ENCODE peak calls at places on chromosomes 1 and 21, in nine cellular contexts. One of them, this sample, is unnamed. For H3K27me3 and H3K36me3, the result is how much of the 10 kb centered on the place peaks cover.

GRCh38 chr1:10730985-10731384 is 65.5 kb downstream of the CASZ1 start:
- DNase-seq in naive thymus-derived CD4-positive, alpha-beta T cell: no peak
- DNase-seq in HepG2: peak
- DNase-seq in neural progenitor cell: no peak
- DNase-seq in CD4-positive, alpha-beta memory T cell: no peak
- DNase-seq in bronchial epithelial cell: peak
- DNase-seq in hepatocyte: peak
- DNase-seq in MM.1S: no peak
- DNase-seq in lower lobe of right lung: no peak
- DNase-seq in this sample: no peak

GRCh38 chr1:175127565-175127964 is 59.9 kb downstream of the TNN start:
- DNase-seq in naive thymus-derived CD4-positive, alpha-beta T cell: no peak
- DNase-seq in HepG2: no peak
- DNase-seq in neural progenitor cell: no peak
- DNase-seq in CD4-positive, alpha-beta memory T cell: no peak
- DNase-seq in bronchial epithelial cell: no peak
- DNase-seq in hepatocyte: no peak
- DNase-seq in MM.1S: no peak
- DNase-seq in lower lobe of right lung: no peak
- DNase-seq in this sample: no peak

GRCh38 chr21:45136927-45137611 is 62.7 kb downstream of the ADARB1 start:
- DNase-seq in naive thymus-derived CD4-positive, alpha-beta T cell: peak
- DNase-seq in HepG2: peak
- DNase-seq in neural progenitor cell: peak
- DNase-seq in CD4-positive, alpha-beta memory T cell: peak
- DNase-seq in bronchial epithelial cell: peak
- DNase-seq in hepatocyte: peak
- DNase-seq in MM.1S: peak
- DNase-seq in lower lobe of right lung: peak
- DNase-seq in this sample: peak

GRCh38 chr1:202835548-202836072 is 24.9 kb downstream of the PCAT6 start:
- DNase-seq in naive thymus-derived CD4-positive, alpha-beta T cell: peak
- DNase-seq in HepG2: no peak
- DNase-seq in neural progenitor cell: no peak
- DNase-seq in CD4-positive, alpha-beta memory T cell: peak
- DNase-seq in bronchial epithelial cell: no peak
- DNase-seq in hepatocyte: no peak
- DNase-seq in MM.1S: no peak
- DNase-seq in lower lobe of right lung: no peak
- DNase-seq in this sample: no peak

GRCh38 chr1:26496881-26497280 is 24.6 kb downstream of the HMGN2 start:
- DNase-seq in naive thymus-derived CD4-positive, alpha-beta T cell: no peak
- DNase-seq in HepG2: no peak
- DNase-seq in neural progenitor cell: no peak
- DNase-seq in CD4-positive, alpha-beta memory T cell: no peak
- DNase-seq in bronchial epithelial cell: no peak
- DNase-seq in hepatocyte: no peak
- DNase-seq in MM.1S: no peak
- DNase-seq in lower lobe of right lung: no peak
- DNase-seq in this sample: no peak

GRCh38 chr1:166721145-166721544 is 118.1 kb upstream of the POGK start:
- DNase-seq in naive thymus-derived CD4-positive, alpha-beta T cell: no peak
- DNase-seq in HepG2: no peak
- DNase-seq in neural progenitor cell: peak
- DNase-seq in CD4-positive, alpha-beta memory T cell: no peak
- DNase-seq in bronchial epithelial cell: no peak
- DNase-seq in hepatocyte: no peak
- DNase-seq in MM.1S: no peak
- DNase-seq in lower lobe of right lung: no peak
- DNase-seq in this sample: no peak

GRCh38 chr1:181135815-181136737 is 47.6 kb downstream of the IER5 start:
- DNase-seq in naive thymus-derived CD4-positive, alpha-beta T cell: no peak
- DNase-seq in HepG2: no peak
- DNase-seq in neural progenitor cell: no peak
- DNase-seq in CD4-positive, alpha-beta memory T cell: no peak
- DNase-seq in bronchial epithelial cell: peak
- DNase-seq in hepatocyte: no peak
- DNase-seq in MM.1S: no peak
- DNase-seq in lower lobe of right lung: no peak
- DNase-seq in this sample: no peak

GRCh38 chr1:109530457-109531204 is 9.0 kb upstream of the GPR61 start:
- DNase-seq in naive thymus-derived CD4-positive, alpha-beta T cell: no peak
- DNase-seq in HepG2: no peak
- DNase-seq in neural progenitor cell: peak
- DNase-seq in CD4-positive, alpha-beta memory T cell: no peak
- DNase-seq in bronchial epithelial cell: no peak
- DNase-seq in hepatocyte: no peak
- DNase-seq in MM.1S: no peak
- DNase-seq in lower lobe of right lung: no peak
- DNase-seq in this sample: no peak

GRCh38 chr1:216154063-216154462 is 269.2 kb downstream of the USH2A start:
- DNase-seq in naive thymus-derived CD4-positive, alpha-beta T cell: no peak
- DNase-seq in HepG2: no peak
- DNase-seq in neural progenitor cell: no peak
- DNase-seq in CD4-positive, alpha-beta memory T cell: no peak
- DNase-seq in bronchial epithelial cell: no peak
- DNase-seq in hepatocyte: no peak
- DNase-seq in MM.1S: no peak
- DNase-seq in lower lobe of right lung: no peak
- DNase-seq in this sample: no peak

DNA sequence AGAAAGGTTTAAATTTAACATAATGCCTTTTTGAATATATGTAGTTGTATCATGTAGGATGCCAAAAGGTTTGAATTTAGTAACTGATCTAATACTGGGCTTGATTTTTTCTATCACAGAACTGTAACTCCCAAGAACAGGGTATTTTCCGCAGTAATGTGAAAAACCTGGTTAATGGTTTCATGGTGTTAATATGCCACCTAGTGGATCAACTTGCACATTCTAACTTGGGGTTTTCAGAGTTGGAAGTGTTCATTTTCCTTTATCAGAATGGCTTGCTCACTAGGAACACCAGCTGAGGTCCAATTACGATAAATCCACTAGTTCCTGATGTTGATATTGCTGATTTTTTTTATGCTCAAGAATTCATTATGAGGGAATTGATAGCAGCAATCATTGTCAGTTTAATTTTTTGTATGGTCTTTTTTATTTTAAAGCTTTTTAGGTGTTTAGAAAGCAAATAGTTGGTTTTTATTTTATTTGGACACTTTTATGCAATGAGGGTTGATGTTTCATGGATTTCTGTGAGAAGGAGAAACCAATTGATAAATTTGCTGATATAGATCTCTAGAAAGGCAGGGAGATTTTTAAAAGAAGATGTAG is 157.2 kb downstream of the PLA2G4A start:
- DNase-seq in naive thymus-derived CD4-positive, alpha-beta T cell: no peak
- DNase-seq in HepG2: peak
- DNase-seq in neural progenitor cell: peak
- DNase-seq in CD4-positive, alpha-beta memory T cell: peak
- DNase-seq in bronchial epithelial cell: peak
- DNase-seq in hepatocyte: peak
- DNase-seq in MM.1S: peak
- DNase-seq in lower lobe of right lung: no peak
- DNase-seq in this sample: no peak
- H3K4me3 ChIP-seq in naive thymus-derived CD4-positive, alpha-beta T cell: no peak
- H3K4me3 ChIP-seq in HepG2: no peak
- H3K4me3 ChIP-seq in neural progenitor cell: no peak
- H3K4me3 ChIP-seq in CD4-positive, alpha-beta memory T cell: no peak
- H3K4me3 ChIP-seq in bronchial epithelial cell: no peak
- H3K4me3 ChIP-seq in hepatocyte: no peak
- H3K4me3 ChIP-seq in MM.1S: no peak
- H3K4me3 ChIP-seq in lower lobe of right lung: no peak
- H3K4me3 ChIP-seq in this sample: no peak

DNA sequence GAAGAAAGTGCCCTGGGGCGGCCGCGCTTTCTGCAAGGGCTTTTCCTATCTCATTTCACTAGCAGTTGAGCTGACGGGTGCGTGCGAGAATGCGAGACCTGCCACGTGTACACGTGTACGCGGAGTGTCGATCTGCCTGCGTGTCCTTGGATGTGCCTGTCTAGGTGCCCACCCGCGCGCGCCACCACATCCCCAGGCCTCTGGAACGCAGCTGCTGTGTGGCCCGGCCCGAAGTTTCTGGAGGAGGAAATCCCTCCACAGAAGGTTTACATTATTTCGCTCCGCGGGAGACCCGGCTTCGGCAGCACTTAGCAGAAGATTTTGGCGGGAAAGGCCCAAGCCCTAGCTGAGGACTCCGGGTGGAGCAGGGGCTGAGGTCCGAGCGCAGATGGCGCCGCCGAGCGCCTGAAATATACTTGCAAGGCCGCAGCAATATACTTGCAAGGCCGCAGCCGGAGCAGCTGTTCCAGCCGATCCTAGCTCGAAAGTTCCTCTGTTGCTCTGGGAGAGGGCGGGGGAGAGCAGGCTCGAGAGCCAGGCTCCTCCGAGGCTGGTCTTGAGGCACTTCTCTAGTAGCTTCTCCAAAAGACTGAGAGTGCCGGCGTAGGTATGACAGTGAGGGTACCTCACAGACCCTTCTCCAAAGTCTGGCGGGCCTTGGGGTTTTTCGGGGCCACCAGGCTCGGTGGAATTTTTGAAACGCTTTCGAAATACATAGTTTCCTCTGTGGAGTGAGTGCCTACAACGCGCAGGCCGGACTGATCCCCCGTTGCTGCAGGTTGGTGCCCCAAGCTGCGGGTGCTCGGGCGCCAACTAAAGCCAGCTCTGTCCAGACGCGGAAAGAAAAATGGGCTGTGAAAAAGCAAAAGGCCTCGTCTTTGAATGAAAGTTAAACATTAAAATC is 3.8 kb downstream of the TBX15 start:
- DNase-seq in naive thymus-derived CD4-positive, alpha-beta T cell: no peak
- DNase-seq in HepG2: no peak
- DNase-seq in neural progenitor cell: peak
- DNase-seq in CD4-positive, alpha-beta memory T cell: no peak
- DNase-seq in bronchial epithelial cell: no peak
- DNase-seq in hepatocyte: no peak
- DNase-seq in MM.1S: no peak
- DNase-seq in lower lobe of right lung: no peak
- DNase-seq in this sample: no peak
- H3K27me3 ChIP-seq in naive thymus-derived CD4-positive, alpha-beta T cell: under half
- H3K27me3 ChIP-seq in HepG2: under half
- H3K27me3 ChIP-seq in neural progenitor cell: half or more
- H3K27me3 ChIP-seq in CD4-positive, alpha-beta memory T cell: under half
- H3K27me3 ChIP-seq in bronchial epithelial cell: half or more
- H3K27me3 ChIP-seq in hepatocyte: half or more
- H3K27me3 ChIP-seq in MM.1S: under half
- H3K27me3 ChIP-seq in lower lobe of right lung: half or more
- H3K27me3 ChIP-seq in this sample: half or more

GRCh38 chr1:236204656-236205055 is 62.3 kb downstream of the GPR137B start:
- DNase-seq in naive thymus-derived CD4-positive, alpha-beta T cell: no peak
- DNase-seq in HepG2: no peak
- DNase-seq in neural progenitor cell: peak
- DNase-seq in CD4-positive, alpha-beta memory T cell: no peak
- DNase-seq in bronchial epithelial cell: peak
- DNase-seq in hepatocyte: no peak
- DNase-seq in MM.1S: no peak
- DNase-seq in lower lobe of right lung: no peak
- DNase-seq in this sample: no peak

GRCh38 chr1:236206548-236206947 is 64.2 kb downstream of the GPR137B start:
- DNase-seq in naive thymus-derived CD4-positive, alpha-beta T cell: no peak
- DNase-seq in HepG2: no peak
- DNase-seq in neural progenitor cell: peak
- DNase-seq in CD4-positive, alpha-beta memory T cell: no peak
- DNase-seq in bronchial epithelial cell: no peak
- DNase-seq in hepatocyte: peak
- DNase-seq in MM.1S: no peak
- DNase-seq in lower lobe of right lung: no peak
- DNase-seq in this sample: no peak

GRCh38 chr1:236207121-236207520 is 64.8 kb downstream of the GPR137B start:
- DNase-seq in naive thymus-derived CD4-positive, alpha-beta T cell: no peak
- DNase-seq in HepG2: no peak
- DNase-seq in neural progenitor cell: no peak
- DNase-seq in CD4-positive, alpha-beta memory T cell: no peak
- DNase-seq in bronchial epithelial cell: no peak
- DNase-seq in hepatocyte: no peak
- DNase-seq in MM.1S: no peak
- DNase-seq in lower lobe of right lung: no peak
- DNase-seq in this sample: no peak

GRCh38 chr1:236200925-236201324 is 58.6 kb downstream of the GPR137B start:
- DNase-seq in naive thymus-derived CD4-positive, alpha-beta T cell: no peak
- DNase-seq in HepG2: no peak
- DNase-seq in neural progenitor cell: no peak
- DNase-seq in CD4-positive, alpha-beta memory T cell: no peak
- DNase-seq in bronchial epithelial cell: no peak
- DNase-seq in hepatocyte: no peak
- DNase-seq in MM.1S: no peak
- DNase-seq in lower lobe of right lung: no peak
- DNase-seq in this sample: no peak

GRCh38 chr1:236204043-236204442 is 61.7 kb downstream of the GPR137B start:
- DNase-seq in naive thymus-derived CD4-positive, alpha-beta T cell: no peak
- DNase-seq in HepG2: no peak
- DNase-seq in neural progenitor cell: no peak
- DNase-seq in CD4-positive, alpha-beta memory T cell: no peak
- DNase-seq in bronchial epithelial cell: peak
- DNase-seq in hepatocyte: no peak
- DNase-seq in MM.1S: no peak
- DNase-seq in lower lobe of right lung: no peak
- DNase-seq in this sample: no peak
- H3K36me3 ChIP-seq in naive thymus-derived CD4-positive, alpha-beta T cell: under half
- H3K36me3 ChIP-seq in HepG2: under half
- H3K36me3 ChIP-seq in neural progenitor cell: under half
- H3K36me3 ChIP-seq in CD4-positive, alpha-beta memory T cell: under half
- H3K36me3 ChIP-seq in bronchial epithelial cell: under half
- H3K36me3 ChIP-seq in hepatocyte: under half
- H3K36me3 ChIP-seq in MM.1S: under half
- H3K36me3 ChIP-seq in lower lobe of right lung: under half
- H3K36me3 ChIP-seq in this sample: under half

GRCh38 chr1:187009320-187009719 is 180.6 kb downstream of the PLA2G4A start:
- DNase-seq in naive thymus-derived CD4-positive, alpha-beta T cell: no peak
- DNase-seq in HepG2: no peak
- DNase-seq in neural progenitor cell: no peak
- DNase-seq in CD4-positive, alpha-beta memory T cell: no peak
- DNase-seq in bronchial epithelial cell: no peak
- DNase-seq in hepatocyte: no peak
- DNase-seq in MM.1S: no peak
- DNase-seq in lower lobe of right lung: no peak
- DNase-seq in this sample: no peak

GRCh38 chr1:187003353-187003752 is 174.6 kb downstream of the PLA2G4A start:
- DNase-seq in naive thymus-derived CD4-positive, alpha-beta T cell: no peak
- DNase-seq in HepG2: no peak
- DNase-seq in neural progenitor cell: no peak
- DNase-seq in CD4-positive, alpha-beta memory T cell: no peak
- DNase-seq in bronchial epithelial cell: no peak
- DNase-seq in hepatocyte: no peak
- DNase-seq in MM.1S: no peak
- DNase-seq in lower lobe of right lung: no peak
- DNase-seq in this sample: no peak

GRCh38 chr1:187010571-187011309 is 182.0 kb downstream of the PLA2G4A start:
- DNase-seq in naive thymus-derived CD4-positive, alpha-beta T cell: no peak
- DNase-seq in HepG2: no peak
- DNase-seq in neural progenitor cell: no peak
- DNase-seq in CD4-positive, alpha-beta memory T cell: no peak
- DNase-seq in bronchial epithelial cell: peak
- DNase-seq in hepatocyte: no peak
- DNase-seq in MM.1S: no peak
- DNase-seq in lower lobe of right lung: no peak
- DNase-seq in this sample: no peak

GRCh38 chr1:187001198-187001904 is 172.6 kb downstream of the PLA2G4A start:
- DNase-seq in naive thymus-derived CD4-positive, alpha-beta T cell: no peak
- DNase-seq in HepG2: no peak
- DNase-seq in neural progenitor cell: no peak
- DNase-seq in CD4-positive, alpha-beta memory T cell: no peak
- DNase-seq in bronchial epithelial cell: peak
- DNase-seq in hepatocyte: no peak
- DNase-seq in MM.1S: no peak
- DNase-seq in lower lobe of right lung: no peak
- DNase-seq in this sample: no peak

GRCh38 chr1:187006896-187007295 is 178.1 kb downstream of the PLA2G4A start:
- DNase-seq in naive thymus-derived CD4-positive, alpha-beta T cell: no peak
- DNase-seq in HepG2: no peak
- DNase-seq in neural progenitor cell: no peak
- DNase-seq in CD4-positive, alpha-beta memory T cell: no peak
- DNase-seq in bronchial epithelial cell: peak
- DNase-seq in hepatocyte: no peak
- DNase-seq in MM.1S: no peak
- DNase-seq in lower lobe of right lung: no peak
- DNase-seq in this sample: no peak
- H3K4me3 ChIP-seq in naive thymus-derived CD4-positive, alpha-beta T cell: no peak
- H3K4me3 ChIP-seq in HepG2: no peak
- H3K4me3 ChIP-seq in neural progenitor cell: no peak
- H3K4me3 ChIP-seq in CD4-positive, alpha-beta memory T cell: no peak
- H3K4me3 ChIP-seq in bronchial epithelial cell: no peak
- H3K4me3 ChIP-seq in hepatocyte: no peak
- H3K4me3 ChIP-seq in MM.1S: no peak
- H3K4me3 ChIP-seq in lower lobe of right lung: no peak
- H3K4me3 ChIP-seq in this sample: no peak